ENCODE peak calls at places on chromosomes 6 and 20, in seven cellular contexts. D, S, I, R, U, H and A are unnamed samples.

GRCh38 chr6:125271486-125272159 is 30.1 kb downstream of the HDDC2 start:
- DNase-seq in D (no peak), S (no peak), I (no peak), R (no peak), U (no peak), H (no peak), A (no peak)

GRCh38 chr20:37494301-37494700 is 26.7 kb upstream of the NNAT start:
- DNase-seq in D (no peak), S (no peak), I (no peak), R (no peak), U (no peak), H (no peak), A (no peak)

GRCh38 chr20:2874456-2874855 is 1.2 kb downstream of the PTPRA start:
- DNase-seq in D (no peak), S (no peak), I (no peak), R (peak), U (no peak), H (peak), A (no peak)

GRCh38 chr6:1363298-1363697 is 26.1 kb upstream of the FOXF2 start:
- DNase-seq in D (no peak), S (no peak), I (no peak), R (no peak), U (no peak), H (no peak), A (no peak)

GRCh38 chr6:96212076-96212475 is 196.3 kb downstream of the FUT9 start:
- DNase-seq in D (no peak), S (no peak), I (no peak), R (no peak), U (no peak), H (no peak), A (no peak)

GRCh38 chr6:74731204-74731603 is 474.6 kb downstream of the COL12A1 start:
- DNase-seq in D (no peak), S (no peak), I (no peak), R (peak), U (no peak), H (peak), A (no peak)

GRCh38 chr20:32263398-32263954 is 14.0 kb upstream of the KIF3B start:
- DNase-seq in D (no peak), S (no peak), I (no peak), R (no peak), U (no peak), H (no peak), A (no peak)

GRCh38 chr20:64188682-64189529 is 24.7 kb downstream of the MYT1 start:
- DNase-seq in D (peak), S (no peak), I (no peak), R (peak), U (peak), H (peak), A (peak)

GRCh38 chr6:76441850-76442249 is 369.4 kb upstream of the IMPG1 start:
- DNase-seq in D (no peak), S (no peak), I (no peak), R (no peak), U (no peak), H (no peak), A (no peak)

DNA sequence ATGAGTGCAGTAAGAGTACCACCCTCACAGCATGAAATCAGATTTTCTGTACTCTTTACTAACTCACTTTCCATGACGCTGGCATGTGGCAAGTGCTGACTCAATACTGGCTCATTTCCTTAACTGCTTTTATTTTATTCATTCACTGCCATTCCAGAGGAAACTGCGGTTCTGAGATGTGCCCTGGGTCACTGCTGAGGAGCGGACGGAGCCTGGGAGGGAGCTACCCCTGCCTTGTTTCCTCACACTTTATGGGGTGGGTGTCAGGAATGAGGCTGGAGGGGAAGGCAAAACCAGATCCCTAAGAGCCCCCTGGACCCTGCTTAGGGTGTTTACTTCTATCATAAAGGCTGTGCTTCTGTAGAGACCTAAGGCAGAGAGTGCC is 14.4 kb downstream of the NT5E start:
- DNase-seq in D (peak), S (no peak), I (no peak), R (peak), U (no peak), H (peak), A (no peak)
- H3K27ac ChIP-seq in D (peak), S (no peak), I (no peak), R (peak), U (no peak), H (peak), A (no peak)

GRCh38 chr6:111663232-111663631 is 57.6 kb upstream of the TRAF3IP2 start:
- DNase-seq in D (no peak), S (no peak), I (no peak), R (no peak), U (no peak), H (no peak), A (peak)
- TF ChIP-seq POLR2A in D (no peak), S (no peak), I (no peak), R (no peak), U (no peak), H (no peak), A (no peak)

GRCh38 chr20:49970498-49970897 is 12.3 kb upstream of the SNAI1 start:
- DNase-seq in D (no peak), S (no peak), I (no peak), R (no peak), U (no peak), H (no peak), A (no peak)

GRCh38 chr20:49969946-49970345 is 12.8 kb upstream of the SNAI1 start:
- DNase-seq in D (no peak), S (no peak), I (no peak), R (no peak), U (no peak), H (no peak), A (no peak)

GRCh38 chr20:49965781-49966304 is 16.9 kb upstream of the SNAI1 start:
- DNase-seq in D (no peak), S (no peak), I (no peak), R (no peak), U (no peak), H (no peak), A (no peak)

GRCh38 chr20:49964964-49965780 is 17.6 kb upstream of the SNAI1 start:
- DNase-seq in D (peak), S (no peak), I (no peak), R (no peak), U (no peak), H (peak), A (peak)

DNA sequence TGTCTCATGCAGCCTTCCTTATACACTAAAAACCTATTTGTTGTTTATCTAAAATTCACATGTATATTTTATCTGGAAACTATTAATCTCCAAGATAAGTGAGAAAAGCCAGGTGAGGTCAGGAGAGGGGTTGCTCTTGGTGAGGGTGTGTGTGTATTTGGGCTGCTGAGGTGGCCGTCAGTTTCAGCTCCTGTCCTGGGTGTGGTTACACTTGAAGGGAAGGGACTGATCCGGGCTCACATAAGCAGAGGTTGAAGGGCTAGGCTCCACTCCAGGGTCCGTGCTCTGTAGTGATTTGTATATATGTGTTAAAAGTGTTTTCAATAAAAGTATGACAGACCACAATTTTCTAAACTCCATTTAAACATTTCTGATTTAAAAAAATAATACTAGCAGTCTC is 13.5 kb upstream of the SNAI1 start:
- DNase-seq in D (no peak), S (no peak), I (no peak), R (no peak), U (no peak), H (no peak), A (no peak)
- H3K27ac ChIP-seq in D (peak), S (no peak), I (peak), R (no peak), U (no peak), H (no peak), A (no peak)

DNA sequence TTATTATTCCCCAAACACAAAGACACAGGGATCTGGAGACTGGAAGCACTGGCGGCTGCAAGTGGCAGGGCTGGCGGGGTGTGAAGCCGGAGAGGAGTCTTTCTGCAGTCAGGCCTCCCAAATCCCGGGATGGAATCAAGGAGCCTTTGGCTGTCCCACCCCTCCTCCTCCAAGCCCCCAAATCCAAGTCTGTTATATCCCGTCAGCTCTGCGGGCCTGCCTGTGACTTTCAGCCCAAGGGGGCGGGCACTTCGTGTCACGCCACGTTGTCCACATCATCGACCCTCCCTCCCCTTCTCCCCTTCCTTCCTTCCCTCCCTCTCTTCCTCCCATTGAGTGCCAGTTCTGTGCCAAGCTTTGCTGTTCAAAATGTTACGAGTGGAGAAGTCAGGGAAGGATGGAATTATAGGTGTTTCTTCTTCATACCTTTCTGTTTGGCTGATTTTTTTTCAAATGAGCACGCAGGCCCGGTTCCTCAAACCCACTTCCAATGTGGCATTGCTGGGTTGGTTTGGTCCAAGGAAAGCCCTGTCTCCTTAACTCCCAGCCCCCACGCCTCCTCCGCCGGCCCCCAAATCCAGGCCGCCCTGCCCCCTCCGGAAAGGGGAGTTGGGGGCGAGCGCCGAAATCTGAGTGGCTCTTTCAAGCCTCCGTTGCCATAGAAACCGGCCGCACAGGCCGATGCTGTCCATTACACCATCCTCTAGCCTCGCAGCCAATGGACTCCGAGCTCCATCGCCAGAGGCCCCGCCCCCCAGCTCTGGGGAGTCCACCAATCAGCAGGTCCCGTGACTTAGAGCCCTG is 12.7 kb downstream of the ZCCHC3 start:
- DNase-seq in D (no peak), S (peak), I (peak), R (peak), U (peak), H (peak), A (peak)
- TF ChIP-seq POLR2A in D (no peak), S (no peak), I (peak), R (peak), U (no peak), H (peak), A (no peak)

DNA sequence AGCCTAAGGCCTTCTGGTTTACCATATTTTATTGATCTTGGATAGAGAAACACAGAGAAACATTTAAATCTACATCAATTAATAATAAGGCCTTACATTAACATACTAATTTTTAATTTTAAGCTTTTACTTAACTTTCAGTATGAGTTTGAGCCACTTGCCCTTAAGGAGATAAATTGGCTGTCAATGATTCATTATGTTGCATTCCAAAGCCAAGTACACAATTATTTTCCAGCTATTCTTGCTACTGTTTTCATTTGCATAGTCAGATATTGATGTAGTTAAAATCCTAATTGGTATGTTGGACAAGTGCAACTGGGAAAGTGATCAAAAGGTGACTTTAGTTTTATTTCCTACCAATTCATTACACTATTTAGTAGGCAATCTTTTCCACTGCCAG is 58.2 kb downstream of the MOCS1 start:
- DNase-seq in D (no peak), S (no peak), I (no peak), R (peak), U (no peak), H (no peak), A (no peak)
- H3K27ac ChIP-seq in D (no peak), S (no peak), I (no peak), R (no peak), U (no peak), H (no peak), A (no peak)

GRCh38 chr20:38828514-38829295 is 23.2 kb downstream of the PPP1R16B start:
- DNase-seq in D (no peak), S (no peak), I (no peak), R (no peak), U (no peak), H (no peak), A (no peak)
- TF ChIP-seq POLR2A in D (no peak), S (no peak), I (no peak), R (no peak), U (no peak), H (no peak), A (no peak)